ENCODE peak calls at places on chromosomes 13 and 19, in seven cellular contexts. P, W, V, M, X, T and O are unnamed samples.
A peak's percentile ranks its signal among the peaks of the same experiment; 100 is the strongest.

GRCh38 chr13:21673592-21674270 is 2.9 kb downstream of the FGF9 start:
- DNase-seq in M (no peak), X (no peak), T (peak; percentile 87), W (no peak), V (peak; percentile 84), P (peak; percentile 77), O (peak; percentile 71)

GRCh38 chr13:51624207-51624606 is 39.9 kb downstream of the WDFY2 start:
- DNase-seq in X (no peak), T (no peak), W (no peak), V (no peak), M (no peak), P (no peak), O (no peak)

GRCh38 chr13:111590796-111591195 is 270.4 kb downstream of the TEX29 start:
- DNase-seq in P (no peak), X (no peak), W (no peak), M (no peak), V (no peak), T (no peak), O (no peak)

GRCh38 chr13:77687799-77688198 is 9.7 kb upstream of the SLAIN1 start:
- DNase-seq in V (no peak), W (no peak), P (no peak), M (no peak), T (no peak), X (no peak), O (no peak)

GRCh38 chr19:58279042-58279924 is 528 bp downstream of the ZNF8 start:
- DNase-seq in T (peak; percentile 82), X (peak; percentile 57), P (peak; percentile 76), V (peak; percentile 92), W (peak; percentile 84), M (peak; percentile 36), O (peak; percentile 55)

GRCh38 chr19:18266863-18267686 is 7.2 kb downstream of the IQCN start:
- DNase-seq in T (no peak), M (no peak), V (no peak), W (no peak), X (no peak), P (no peak), O (no peak)

GRCh38 chr13:99650410-99650809 is 149.1 kb downstream of the TM9SF2 start:
- DNase-seq in P (no peak), V (no peak), T (no peak), X (no peak), W (no peak), M (no peak), O (no peak)

GRCh38 chr19:28242317-28242927 is 970.5 kb downstream of the UQCRFS1 start:
- DNase-seq in T (peak; percentile 67), V (peak; percentile 62), P (no peak), X (peak; percentile 55), W (no peak), M (peak; percentile 19), O (peak; percentile 24)

GRCh38 chr13:98944336-98944735 is 33.5 kb downstream of the DOCK9 start:
- DNase-seq in T (no peak), M (no peak), V (no peak), X (no peak), W (no peak), P (no peak), O (no peak)

GRCh38 chr19:58538257-58539168 is 5.4 kb upstream of the TRIM28 start:
- DNase-seq in X (no peak), V (peak; percentile 86), P (no peak), W (no peak), M (no peak), T (peak; percentile 92), O (peak; percentile 39)

GRCh38 chr13:69199664-69200063 is 908.0 kb upstream of the ATXN8OS start:
- DNase-seq in T (peak; percentile 81), X (no peak), M (no peak), V (peak; percentile 28), W (no peak), P (no peak), O (no peak)

GRCh38 chr13:100825551-100825950 is 151.0 kb upstream of the TMTC4 start:
- DNase-seq in X (peak; percentile 75), W (no peak), T (no peak), P (no peak), M (no peak), V (no peak), O (no peak)

GRCh38 chr13:40422588-40423235 is 243.7 kb downstream of the FOXO1 start:
- DNase-seq in T (no peak), X (no peak), V (no peak), M (no peak), W (no peak), P (no peak), O (no peak)

GRCh38 chr13:107764012-107764411 is 451.3 kb downstream of the LIG4 start:
- DNase-seq in W (no peak), P (no peak), X (no peak), T (no peak), M (no peak), V (no peak), O (no peak)

GRCh38 chr13:93767231-93767916 is 540.8 kb downstream of the GPC6 start:
- DNase-seq in W (no peak), M (no peak), X (no peak), V (no peak), P (no peak), T (no peak), O (no peak)

GRCh38 chr19:39296055-39296645 is at the start of gene IFNL1:
- DNase-seq in V (no peak), W (peak; percentile 25), X (no peak), P (peak; percentile 10), M (no peak), T (no peak), O (no peak)

GRCh38 chr19:49793561-49793840 is 19.6 kb downstream of the FUZ start:
- DNase-seq in P (no peak), W (no peak), X (peak; percentile 53), V (no peak), M (no peak), T (no peak), O (no peak)

GRCh38 chr19:7654401-7654800 is 14.4 kb upstream of the RETN start:
- DNase-seq in P (no peak), T (no peak), V (no peak), M (no peak), W (no peak), X (peak; percentile 7), O (no peak)

GRCh38 chr19:4987692-4988370 is 18.9 kb downstream of the KDM4B start:
- DNase-seq in W (no peak), V (no peak), T (no peak), X (peak; percentile 59), M (no peak), P (no peak), O (no peak)

DNA sequence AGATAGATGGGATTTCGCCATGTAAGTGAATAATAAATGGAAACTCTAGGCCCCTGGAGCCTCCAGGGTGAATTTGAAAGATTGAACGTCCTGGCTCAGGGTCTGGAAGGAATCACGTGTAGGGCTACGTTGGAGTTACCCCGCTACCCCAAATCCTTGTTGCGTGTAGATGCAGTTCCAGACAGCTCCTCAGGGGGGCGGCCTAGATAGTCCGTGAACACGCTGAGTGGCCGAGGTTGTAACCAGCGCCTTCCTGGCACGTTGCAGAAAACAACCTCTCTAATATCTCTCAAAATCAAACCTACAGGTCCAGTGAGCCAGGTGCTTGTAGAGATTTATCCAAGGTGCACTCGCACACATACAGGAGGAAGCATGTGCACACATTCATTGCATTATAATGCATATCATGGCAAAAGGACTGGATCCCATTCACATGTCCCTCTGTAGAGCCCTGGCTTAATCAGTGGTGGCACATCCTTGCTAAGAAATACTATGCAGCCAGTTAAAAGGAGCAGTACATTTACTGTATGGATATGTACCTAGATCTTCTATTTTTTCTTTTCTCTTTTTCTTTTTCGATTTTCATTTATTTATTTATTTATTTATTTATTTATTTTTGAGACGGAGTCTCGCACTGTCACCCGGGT is 2.5 kb upstream of the KEAP1 start:
- DNase-seq in M (peak; percentile 75), P (peak; percentile 64), T (peak; percentile 83), X (peak; percentile 69), W (peak; percentile 85), V (peak; percentile 76), O (peak; percentile 72)
- TF ChIP-seq CTCF in M (peak; percentile 79), P (peak; percentile 61), T (peak; percentile 73), X (peak; percentile 85), W (peak; percentile 72), V (peak; percentile 89), O (peak; percentile 67)

DNA sequence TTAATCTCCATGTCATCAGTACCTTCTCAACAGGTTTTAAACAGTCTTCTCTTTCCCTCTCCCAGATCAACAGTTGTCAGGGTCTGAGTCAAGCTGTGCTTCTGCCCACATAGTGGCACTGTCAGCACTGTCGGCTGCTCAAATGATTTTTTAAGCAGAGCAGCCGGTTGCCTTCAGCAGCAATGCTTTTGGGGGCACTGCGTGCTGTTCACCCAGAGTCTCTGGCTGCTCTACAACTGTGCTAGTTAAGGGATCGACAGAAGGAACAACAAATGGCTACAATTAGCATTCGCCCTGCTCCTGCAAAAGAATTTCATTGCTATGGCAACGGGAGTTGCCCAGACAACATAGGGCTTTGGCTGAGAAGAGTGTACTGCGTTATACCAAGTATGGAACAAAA is 412.9 kb downstream of the DIAPH3 start:
- DNase-seq in T (peak; percentile 90), P (peak; percentile 72), X (peak; percentile 37), V (peak; percentile 63), M (no peak), W (no peak), O (no peak)
- TF ChIP-seq CTCF in T (no peak), P (no peak), X (no peak), V (no peak), M (no peak), W (no peak), O (no peak)

GRCh38 chr13:41533676-41534075 is 76.3 kb downstream of the RGCC start:
- DNase-seq in P (no peak), W (peak; percentile 78), V (no peak), X (no peak), T (no peak), M (no peak), O (no peak)

GRCh38 chr13:41523396-41523795 is 66.0 kb downstream of the RGCC start:
- DNase-seq in W (no peak), X (no peak), V (peak; percentile 2), T (no peak), P (no peak), M (no peak), O (no peak)

GRCh38 chr13:41533266-41533665 is 75.9 kb downstream of the RGCC start:
- DNase-seq in T (no peak), W (no peak), V (no peak), M (no peak), X (no peak), P (no peak), O (no peak)

DNA sequence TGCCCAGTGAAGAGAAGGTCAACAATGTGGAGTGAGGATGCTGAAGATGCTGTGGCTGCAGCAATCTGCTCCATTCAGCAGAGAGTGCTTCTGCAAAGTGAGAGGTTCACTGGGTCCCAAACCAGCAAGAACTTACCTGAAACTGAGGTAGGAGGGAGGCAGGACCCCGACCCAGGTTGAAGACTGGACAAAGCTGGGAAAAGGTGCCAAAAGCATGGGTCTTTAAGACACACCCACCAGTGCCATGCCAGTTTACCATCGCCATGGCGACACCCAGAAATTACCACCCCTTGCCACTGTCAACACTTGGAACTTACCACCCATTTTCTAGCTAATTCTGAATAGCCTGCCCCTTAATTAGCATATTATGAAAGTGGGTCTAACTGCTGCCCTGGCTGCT is 70.7 kb downstream of the RGCC start:
- DNase-seq in W (no peak), V (no peak), M (no peak), X (no peak), P (no peak), T (no peak), O (no peak)
- TF ChIP-seq CTCF in W (no peak), V (no peak), M (no peak), X (no peak), P (no peak), T (no peak), O (no peak)

DNA sequence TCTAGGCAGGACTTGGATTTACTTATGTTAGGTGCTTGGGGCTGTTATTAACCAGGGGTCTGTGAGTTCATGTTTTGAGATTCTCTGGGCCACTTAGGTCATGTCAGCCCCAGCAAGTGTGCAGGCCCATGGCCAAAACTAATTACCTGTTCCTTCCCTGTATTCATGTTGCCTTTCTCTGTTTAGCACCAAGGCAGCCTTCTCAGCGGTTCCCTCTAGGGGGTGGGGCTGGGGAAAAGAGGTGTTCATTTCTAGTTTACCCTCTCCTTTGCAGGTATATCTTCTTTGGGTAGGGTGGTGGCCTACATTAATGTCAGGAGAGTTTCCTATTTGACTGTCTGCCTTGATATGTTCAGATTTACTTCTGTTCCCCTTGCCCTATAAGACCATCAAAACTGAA is 61.7 kb downstream of the PDS5B start:
- DNase-seq in P (no peak), T (no peak), W (no peak), X (no peak), V (no peak), M (no peak), O (no peak)
- TF ChIP-seq CTCF in P (no peak), T (no peak), W (no peak), X (no peak), V (no peak), M (no peak), O (no peak)